ENCODE peak calls at places on chromosomes 4 and X, in five cellular contexts. O is cardiac muscle cell, A is upper lobe of right lung, W is HCT116, S is esophagus squamous epithelium. B is an unnamed sample. For H3K4me1 and H3K27me3, the result is how much of the 10 kb centered on the place peaks cover.

GRCh38 chrX:40573763-40574162 is 7.0 kb upstream of the ATP6AP2 start:
- DNase-seq in S (no peak), A (no peak), W (no peak), O (no peak), B (no peak)

GRCh38 chr4:67327245-67327860 is 217.9 kb downstream of the CENPC start:
- DNase-seq in S (no peak), W (peak), O (peak), A (no peak), B (peak)

GRCh38 chr4:188012546-188012945 is 17.0 kb downstream of the ZFP42 start:
- DNase-seq in W (no peak), O (no peak), S (no peak), A (no peak), B (no peak)

GRCh38 chr4:15913631-15913970 is 24.9 kb downstream of the FGFBP1 start:
- DNase-seq in O (no peak), S (no peak), W (peak), A (no peak), B (no peak)

GRCh38 chr4:113979157-113979972 is at the start of gene ARSJ:
- DNase-seq in W (peak), S (no peak), A (peak), O (peak), B (no peak)

GRCh38 chrX:6708041-6708440 is 173.1 kb upstream of the VCX3A start:
- DNase-seq in W (no peak), A (no peak), O (no peak), S (no peak), B (no peak)

GRCh38 chr4:52904421-52904820 is 42.3 kb downstream of the RASL11B start:
- DNase-seq in W (no peak), O (no peak), S (no peak), A (no peak), B (no peak)

GRCh38 chr4:83639849-83640493 is 104.1 kb downstream of the GPAT3 start:
- DNase-seq in W (peak), O (peak), A (no peak), S (no peak), B (peak)

GRCh38 chr4:25783943-25784342 is 78.8 kb downstream of the SEL1L3 start:
- DNase-seq in O (no peak), A (no peak), S (no peak), W (no peak), B (no peak)

GRCh38 chr4:48041535-48042137 is 25.1 kb downstream of the NIPAL1 start:
- DNase-seq in S (no peak), W (no peak), O (no peak), A (no peak), B (no peak)

GRCh38 chr4:2695661-2696060 is 60.5 kb downstream of the TNIP2 start:
- DNase-seq in A (no peak), O (no peak), W (no peak), S (no peak), B (no peak)

GRCh38 chrX:139890991-139891700 is 41.7 kb downstream of the ATP11C start:
- DNase-seq in W (no peak), S (no peak), O (no peak), A (no peak), B (no peak)

GRCh38 chr4:86582453-86582852 is 11.7 kb upstream of the PTPN13 start:
- DNase-seq in O (no peak), A (no peak), W (no peak), S (no peak), B (no peak)

GRCh38 chrX:39724544-39724943 is 373.2 kb downstream of the BCOR start:
- DNase-seq in A (no peak), O (no peak), S (no peak), W (no peak), B (no peak)

GRCh38 chr4:164700471-164700870 is 53.5 kb upstream of the SMIM31 start:
- DNase-seq in O (peak), A (no peak), S (no peak), W (peak), B (peak)

GRCh38 chr4:133320576-133321170 is 171.6 kb downstream of the PCDH10 start:
- DNase-seq in O (peak), S (no peak), W (peak), A (no peak), B (no peak)

GRCh38 chrX:39140581-39140980 is 339.3 kb downstream of the MID1IP1 start:
- DNase-seq in A (no peak), O (no peak), W (no peak), S (no peak), B (no peak)

GRCh38 chr4:153089781-153090180 is 114.5 kb upstream of the TRIM2 start:
- DNase-seq in W (no peak), O (no peak), S (no peak), A (no peak), B (no peak)

GRCh38 chrX:119758682-119759332 is 419 bp downstream of the SOWAHD start:
- DNase-seq in W (no peak), S (no peak), A (no peak), O (peak), B (no peak)

GRCh38 chr4:71867598-71867997 is 83.7 kb upstream of the GC start:
- DNase-seq in W (no peak), O (no peak), A (no peak), S (no peak), B (no peak)

GRCh38 chrX:38220936-38221386 is 290 bp upstream of the SRPX start:
- DNase-seq in O (no peak), W (no peak), S (no peak), A (no peak), B (no peak)

GRCh38 chr4:30600246-30600645 is 119.9 kb upstream of the PCDH7 start:
- DNase-seq in W (no peak), S (no peak), A (no peak), O (no peak), B (peak)

GRCh38 chr4:52059372-52059771 is 8.3 kb downstream of the SPATA18 start:
- DNase-seq in A (no peak), O (no peak), S (no peak), W (no peak), B (no peak)

GRCh38 chrX:73943572-73943899 is 360.4 kb upstream of the ZCCHC13 start:
- DNase-seq in W (no peak), A (no peak), S (no peak), O (no peak), B (no peak)

GRCh38 chrX:110146521-110146920 is 143.6 kb downstream of the TMEM164 start:
- DNase-seq in O (peak), W (peak), A (no peak), S (no peak), B (no peak)

GRCh38 chr4:158786155-158786581 is 17.3 kb downstream of the FNIP2 start:
- DNase-seq in A (no peak), O (no peak), W (no peak), S (no peak), B (no peak)

GRCh38 chr4:121711263-121712000 is 14.7 kb upstream of the ANXA5 start:
- DNase-seq in O (peak), S (no peak), W (peak), A (peak), B (peak)

GRCh38 chr4:155972098-155972497 is 18.4 kb upstream of the CTSO start:
- DNase-seq in W (peak), A (no peak), S (no peak), O (peak), B (no peak)

GRCh38 chr4:10661047-10661446 is 23.5 kb downstream of the CLNK start:
- DNase-seq in O (no peak), A (no peak), W (no peak), S (no peak), B (no peak)
- H3K4me1 ChIP-seq in O (under half), A (under half), W (under half), S (under half), B (under half)

DNA sequence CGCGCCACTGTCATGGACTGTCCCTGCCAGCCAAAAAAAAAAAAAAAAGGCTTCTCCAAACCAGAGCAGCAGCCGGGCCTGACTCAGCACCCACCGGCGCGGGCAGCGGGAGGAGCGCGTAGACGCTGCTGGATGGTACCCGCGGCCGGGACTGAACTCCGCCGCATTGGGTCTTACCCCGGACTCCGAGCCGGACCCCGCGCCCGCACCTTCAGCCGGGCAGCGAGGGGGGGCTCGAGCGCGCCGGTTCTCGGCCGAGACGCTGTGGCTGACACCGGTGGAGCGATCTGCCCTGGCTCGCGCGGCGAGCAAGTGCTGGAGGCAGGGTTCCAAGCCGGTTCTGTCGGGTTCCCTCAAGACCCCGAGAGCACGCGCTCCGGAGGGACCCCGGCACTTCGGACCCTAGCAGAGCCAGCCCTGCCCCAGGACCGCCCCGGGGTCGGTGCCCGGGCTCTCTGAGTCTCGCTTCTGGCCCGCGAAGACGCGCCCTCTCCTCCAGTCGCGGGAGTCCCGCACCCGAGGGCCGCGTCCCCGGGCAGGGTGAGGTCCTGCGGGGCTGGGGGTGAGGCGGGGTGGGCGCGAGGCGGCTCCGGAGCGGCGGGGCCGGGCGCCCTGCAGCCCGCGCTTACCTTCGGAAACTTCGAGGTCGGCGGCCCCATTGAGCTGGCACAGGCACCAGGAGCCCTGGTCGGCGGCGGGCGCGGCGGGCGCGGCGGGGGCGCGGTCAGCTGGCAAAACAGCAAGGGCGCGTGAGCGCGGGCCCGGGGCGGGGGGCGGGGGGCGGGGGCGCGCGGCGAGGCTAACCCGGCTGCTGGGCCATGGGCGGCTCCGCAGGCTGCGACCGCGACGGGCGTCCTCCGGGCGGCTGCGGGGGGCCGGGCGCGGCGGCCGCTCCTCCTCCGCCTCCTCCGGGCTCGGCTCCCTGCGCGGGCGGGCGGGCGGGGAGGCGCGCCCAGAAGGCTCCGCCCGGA is 11.8 kb upstream of the MAN2B2 start:
- DNase-seq in S (no peak), W (no peak), O (peak), A (no peak), B (no peak)
- H3K27me3 ChIP-seq in S (under half), W (under half), O (half or more), A (under half), B (under half)

GRCh38 chr4:8275511-8275910 is 6.0 kb downstream of the HTRA3 start:
- DNase-seq in A (no peak), S (no peak), W (no peak), O (no peak), B (no peak)

GRCh38 chr4:8276358-8277240 is 7.0 kb downstream of the HTRA3 start:
- DNase-seq in O (no peak), A (peak), W (no peak), S (no peak), B (no peak)

GRCh38 chr4:8273450-8273849 is 3.9 kb downstream of the HTRA3 start:
- DNase-seq in W (no peak), O (no peak), A (no peak), S (no peak), B (no peak)

GRCh38 chr4:8274066-8274652 is 4.6 kb downstream of the HTRA3 start:
- DNase-seq in O (no peak), A (no peak), W (no peak), S (no peak), B (no peak)

GRCh38 chr4:8274772-8275241 is 5.3 kb downstream of the HTRA3 start:
- DNase-seq in A (peak), S (no peak), O (peak), W (no peak), B (no peak)
- H3K4me1 ChIP-seq in A (under half), S (half or more), O (under half), W (under half), B (under half)

DNA sequence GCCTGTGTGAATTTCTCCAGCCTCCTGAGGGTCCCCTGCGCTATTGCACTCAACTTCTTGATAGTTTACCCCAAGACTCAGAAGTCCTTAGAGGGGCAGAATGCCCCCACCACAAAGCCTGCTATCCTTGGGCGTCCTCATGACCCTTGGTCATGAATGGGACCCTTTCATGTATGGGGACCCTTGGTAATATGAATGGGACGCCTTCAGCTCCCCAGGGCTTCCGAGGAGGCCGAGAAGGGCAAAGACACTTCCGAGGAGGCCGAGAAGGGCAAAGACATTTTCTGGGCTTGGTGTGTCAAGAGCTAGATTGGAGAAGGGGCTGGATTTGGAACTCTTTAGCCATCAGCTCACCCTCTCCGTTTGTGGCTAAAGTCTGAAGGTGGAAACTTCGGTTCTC is 8.6 kb downstream of the SHOX start:
- DNase-seq in W (no peak), A (no peak), S (no peak), O (no peak), B (no peak)
- H3K27me3 ChIP-seq in W (under half), A (half or more), S (under half), O (half or more), B (half or more)

DNA sequence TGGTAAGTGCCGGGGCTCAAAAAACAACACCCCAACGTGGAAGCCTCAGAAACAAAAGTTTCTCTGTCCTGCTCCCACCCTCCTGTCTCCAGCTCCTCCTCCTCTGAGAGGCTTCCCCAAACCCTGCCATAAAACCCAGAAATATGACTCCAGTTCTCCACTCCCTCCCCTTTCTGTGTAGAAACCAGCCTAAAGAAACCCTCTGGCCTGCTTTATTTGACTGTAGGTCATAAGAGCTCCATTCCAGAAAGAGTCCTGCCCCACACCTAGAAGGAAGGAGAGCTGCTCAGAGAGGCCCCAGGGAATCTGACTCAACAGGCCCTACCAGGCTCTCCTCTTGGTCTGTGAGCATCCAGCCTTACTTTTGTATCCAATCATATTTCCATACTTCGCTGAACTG is 872 bp upstream of the S100P start:
- DNase-seq in O (no peak), A (no peak), S (no peak), W (no peak), B (no peak)
- H3K4me1 ChIP-seq in O (under half), A (under half), S (half or more), W (under half), B (under half)

DNA sequence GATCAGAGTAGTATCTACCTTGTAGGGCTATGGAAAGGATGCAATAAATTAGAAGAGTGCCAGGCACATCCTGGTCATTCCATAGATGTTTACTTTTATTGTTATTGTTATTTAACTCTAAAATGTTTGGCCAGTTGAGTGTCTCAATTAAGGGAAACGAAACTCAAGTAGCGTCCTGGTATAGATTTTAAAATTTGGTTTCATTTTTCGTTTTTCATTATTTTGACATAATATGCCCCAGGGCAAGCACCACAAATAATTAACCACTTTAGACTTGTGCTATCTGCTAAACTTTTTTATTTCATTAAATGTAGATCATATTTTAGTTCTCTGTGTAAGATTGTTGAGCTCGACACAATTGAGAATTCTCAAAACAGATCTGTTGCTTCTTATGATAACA is 179.7 kb upstream of the PRPS2 start:
- DNase-seq in O (no peak), W (no peak), A (no peak), S (no peak), B (no peak)
- H3K27me3 ChIP-seq in O (under half), W (under half), A (under half), S (under half), B (under half)

DNA sequence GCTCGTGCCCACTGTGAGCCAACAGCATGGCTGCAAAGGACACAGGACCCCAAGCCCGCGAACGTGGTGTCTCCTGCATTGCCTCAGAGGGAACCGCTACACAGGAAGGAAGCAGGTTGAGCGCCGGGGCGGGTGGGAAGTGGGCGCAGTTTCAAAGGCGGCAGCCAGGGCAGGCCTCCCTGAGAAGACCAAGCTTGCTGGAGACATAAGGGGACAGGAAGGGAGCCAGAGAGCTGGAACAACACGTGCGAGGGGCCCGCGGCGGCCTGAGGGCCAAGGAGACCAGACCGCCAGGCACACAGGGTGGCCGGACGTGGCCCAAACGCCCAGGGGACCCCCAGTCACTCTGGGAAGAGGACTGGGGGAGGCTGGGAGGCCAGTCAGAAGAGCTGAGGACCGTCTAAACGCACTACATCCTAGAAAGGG is 32.0 kb downstream of the CTBP1 start:
- DNase-seq in A (no peak), W (no peak), S (no peak), O (no peak), B (no peak)
- H3K4me1 ChIP-seq in A (under half), W (under half), S (half or more), O (under half), B (under half)

B was measured in iPS DF 6.9.